ENCODE peak calls at places on chromosomes 1 and 21, in nine cellular contexts. J, Q, R, M, P, S, U, D and K are unnamed samples.
A peak's percentile ranks its signal among the peaks of the same experiment; 100 is the strongest.

GRCh38 chr21:42208801-42209490 is 10.0 kb upstream of the ABCG1 start:
- DNase-seq in J (no peak), Q (no peak), R (no peak), M (no peak), P (no peak), S (no peak), U (no peak), D (no peak), K (no peak)

GRCh38 chr1:166166701-166167394 is at the start of gene FAM78B:
- DNase-seq in J (peak; percentile 50), Q (peak; percentile 58), R (peak; percentile 54), M (peak; percentile 58), P (peak; percentile 40), S (peak; percentile 49), U (peak; percentile 74), D (peak; percentile 47), K (no peak)

GRCh38 chr1:206021008-206021795 is 2.5 kb downstream of the CTSE start:
- DNase-seq in J (no peak), Q (no peak), R (no peak), M (no peak), P (no peak), S (no peak), U (no peak), D (no peak), K (no peak)

GRCh38 chr1:229119161-229119560 is 151.8 kb upstream of the RAB4A start:
- DNase-seq in J (no peak), Q (no peak), R (no peak), M (no peak), P (no peak), S (no peak), U (no peak), D (no peak), K (no peak)

GRCh38 chr1:79497193-79497773 is 490.8 kb upstream of the ADGRL4 start:
- DNase-seq in J (peak; percentile 78), Q (peak; percentile 42), R (peak; percentile 24), M (peak; percentile 36), P (no peak), S (no peak), U (no peak), D (peak; percentile 41), K (no peak)

GRCh38 chr21:44354001-44354405 is 582 bp downstream of the TRPM2 start:
- DNase-seq in J (no peak), Q (no peak), R (no peak), M (no peak), P (no peak), S (no peak), U (no peak), D (no peak), K (no peak)

GRCh38 chr1:229059671-229060079 is 211.2 kb upstream of the RAB4A start:
- DNase-seq in J (no peak), Q (peak; percentile 17), R (no peak), M (no peak), P (no peak), S (no peak), U (no peak), D (peak; percentile 6), K (no peak)

GRCh38 chr1:5574641-5575040 is 417.6 kb downstream of the NPHP4 start:
- DNase-seq in J (no peak), Q (no peak), R (no peak), M (no peak), P (no peak), S (no peak), U (no peak), D (no peak), K (no peak)

GRCh38 chr1:25744140-25744581 is 55.8 kb upstream of the SELENON start:
- DNase-seq in J (no peak), Q (peak; percentile 65), R (peak; percentile 58), M (peak; percentile 61), P (no peak), S (peak; percentile 79), U (peak; percentile 56), D (peak; percentile 43), K (peak; percentile 43)

GRCh38 chr1:54610601-54611580 is 12.4 kb downstream of the FAM151A start:
- DNase-seq in J (no peak), Q (no peak), R (no peak), M (peak; percentile 11), P (no peak), S (no peak), U (no peak), D (no peak), K (no peak)

GRCh38 chr1:153728305-153729066 is 636 bp downstream of the INTS3 start:
- DNase-seq in J (peak; percentile 30), Q (peak; percentile 65), R (peak; percentile 60), M (peak; percentile 63), P (peak; percentile 43), S (peak; percentile 22), U (peak; percentile 54), D (peak; percentile 52), K (no peak)

GRCh38 chr1:32180186-32181060 is 948 bp downstream of the TXLNA start:
- DNase-seq in J (no peak), Q (peak; percentile 79), R (peak; percentile 62), M (peak; percentile 42), P (peak; percentile 21), S (no peak), U (peak; percentile 73), D (peak; percentile 64), K (no peak)

GRCh38 chr1:15543589-15544568 is 17.2 kb downstream of the DNAJC16 start:
- DNase-seq in J (no peak), Q (peak; percentile 67), R (no peak), M (no peak), P (no peak), S (no peak), U (no peak), D (peak; percentile 59), K (no peak)

GRCh38 chr1:19651141-19651737 is 7.1 kb downstream of the NBL1 start:
- DNase-seq in J (no peak), Q (peak; percentile 63), R (peak; percentile 59), M (peak; percentile 68), P (peak; percentile 48), S (peak; percentile 62), U (no peak), D (peak; percentile 53), K (no peak)

GRCh38 chr21:41926068-41926806 is 27.6 kb downstream of the C2CD2 start:
- DNase-seq in J (no peak), Q (peak; percentile 53), R (no peak), M (peak; percentile 30), P (no peak), S (no peak), U (no peak), D (peak; percentile 45), K (no peak)

GRCh38 chr1:209080170-209080781 is 503.2 kb upstream of the CAMK1G start:
- DNase-seq in J (no peak), Q (peak; percentile 81), R (no peak), M (no peak), P (no peak), S (no peak), U (no peak), D (peak; percentile 96), K (no peak)

GRCh38 chr1:35894183-35894582 is 11.2 kb downstream of the AGO1 start:
- DNase-seq in J (no peak), Q (peak; percentile 56), R (no peak), M (no peak), P (no peak), S (no peak), U (peak; percentile 55), D (peak; percentile 49), K (no peak)

GRCh38 chr1:21534674-21535378 is 25.6 kb downstream of the ALPL start:
- DNase-seq in J (peak; percentile 6), Q (peak; percentile 66), R (peak; percentile 90), M (peak; percentile 52), P (no peak), S (peak; percentile 52), U (no peak), D (peak; percentile 22), K (peak; percentile 1)

GRCh38 chr1:6631058-6631457 is 6.4 kb downstream of the THAP3 start:
- DNase-seq in J (no peak), Q (no peak), R (no peak), M (no peak), P (no peak), S (no peak), U (no peak), D (no peak), K (no peak)

GRCh38 chr1:188137221-188137620 is 1308.5 kb downstream of the PLA2G4A start:
- DNase-seq in J (no peak), Q (no peak), R (no peak), M (no peak), P (no peak), S (no peak), U (no peak), D (no peak), K (no peak)

GRCh38 chr1:28067523-28068090 is 20.8 kb downstream of the EYA3 start:
- DNase-seq in J (no peak), Q (no peak), R (no peak), M (no peak), P (no peak), S (no peak), U (no peak), D (peak; percentile 19), K (no peak)

GRCh38 chr21:17195965-17196364 is 316.9 kb upstream of the CXADR start:
- DNase-seq in J (no peak), Q (no peak), R (no peak), M (no peak), P (no peak), S (no peak), U (no peak), D (no peak), K (no peak)

GRCh38 chr1:43902058-43902831 is 31.4 kb upstream of the ARTN start:
- DNase-seq in J (no peak), Q (no peak), R (no peak), M (no peak), P (no peak), S (no peak), U (no peak), D (no peak), K (no peak)

GRCh38 chr1:40766017-40766416 is 17.6 kb upstream of the KCNQ4 start:
- DNase-seq in J (no peak), Q (peak; percentile 41), R (peak; percentile 79), M (no peak), P (no peak), S (no peak), U (no peak), D (peak; percentile 28), K (no peak)

GRCh38 chr1:53962395-53962794 is 16.2 kb downstream of the LRRC42 start:
- DNase-seq in J (no peak), Q (no peak), R (no peak), M (no peak), P (no peak), S (no peak), U (no peak), D (no peak), K (no peak)

GRCh38 chr1:39332828-39333227 is 128.3 kb downstream of the MACF1 start:
- DNase-seq in J (no peak), Q (no peak), R (no peak), M (no peak), P (no peak), S (no peak), U (no peak), D (no peak), K (no peak)

GRCh38 chr1:21921100-21921875 is 15.8 kb downstream of the HSPG2 start:
- DNase-seq in J (no peak), Q (no peak), R (no peak), M (no peak), P (no peak), S (no peak), U (no peak), D (no peak), K (no peak)

GRCh38 chr21:27225142-27225541 is 258.3 kb upstream of the ADAMTS5 start:
- DNase-seq in J (no peak), Q (peak; percentile 73), R (no peak), M (no peak), P (no peak), S (no peak), U (no peak), D (peak; percentile 56), K (no peak)

GRCh38 chr21:27464643-27465042 is 497.8 kb upstream of the ADAMTS5 start:
- DNase-seq in J (no peak), Q (no peak), R (no peak), M (no peak), P (no peak), S (no peak), U (no peak), D (peak; percentile 26), K (no peak)

GRCh38 chr1:109061183-109061582 is 14.6 kb downstream of the TAF13 start:
- DNase-seq in J (no peak), Q (no peak), R (no peak), M (no peak), P (no peak), S (no peak), U (no peak), D (no peak), K (no peak)

GRCh38 chr1:109768335-109768650 is 4.6 kb upstream of the EPS8L3 start:
- DNase-seq in J (no peak), Q (no peak), R (no peak), M (peak; percentile 2), P (no peak), S (no peak), U (no peak), D (no peak), K (no peak)